ENCODE peak calls at places on chromosome 15, in eight cellular contexts. One of them, this sample, is unnamed.

GRCh38 chr15:44397869-44398268 is 29.6 kb upstream of the CTDSPL2 start:
- DNase-seq in retina: no peak
- DNase-seq in iris pigment epithelial cell: peak
- DNase-seq in OCI-M1: no peak
- DNase-seq in NCI-H1436 treated with DMSO at 0.1 percent for 48 hours: no peak
- DNase-seq in bronchial epithelial cell: no peak
- DNase-seq in activated CD4-positive, alpha-beta T cell treated with anti-CD3 and anti-CD28 coated beads for 24 hours: no peak
- DNase-seq in amniotic stem cell: no peak
- DNase-seq in this sample: no peak

GRCh38 chr15:37877851-37878577 is 56.4 kb upstream of the TMCO5A start:
- DNase-seq in bronchial epithelial cell: peak
- DNase-seq in amniotic stem cell: peak
- DNase-seq in NCI-H1436 treated with DMSO at 0.1 percent for 48 hours: no peak
- DNase-seq in iris pigment epithelial cell: peak
- DNase-seq in retina: no peak
- DNase-seq in OCI-M1: no peak
- DNase-seq in activated CD4-positive, alpha-beta T cell treated with anti-CD3 and anti-CD28 coated beads for 24 hours: no peak
- DNase-seq in this sample: no peak

GRCh38 chr15:65377105-65377975 is 462 bp downstream of the IGDCC3 start:
- DNase-seq in NCI-H1436 treated with DMSO at 0.1 percent for 48 hours: no peak
- DNase-seq in iris pigment epithelial cell: peak
- DNase-seq in retina: peak
- DNase-seq in OCI-M1: no peak
- DNase-seq in amniotic stem cell: no peak
- DNase-seq in bronchial epithelial cell: no peak
- DNase-seq in activated CD4-positive, alpha-beta T cell treated with anti-CD3 and anti-CD28 coated beads for 24 hours: no peak
- DNase-seq in this sample: peak

GRCh38 chr15:99430881-99431401 is 134.8 kb upstream of the MEF2A start:
- DNase-seq in activated CD4-positive, alpha-beta T cell treated with anti-CD3 and anti-CD28 coated beads for 24 hours: no peak
- DNase-seq in amniotic stem cell: no peak
- DNase-seq in NCI-H1436 treated with DMSO at 0.1 percent for 48 hours: no peak
- DNase-seq in OCI-M1: no peak
- DNase-seq in bronchial epithelial cell: no peak
- DNase-seq in iris pigment epithelial cell: no peak
- DNase-seq in retina: no peak
- DNase-seq in this sample: no peak

GRCh38 chr15:67048281-67049279 is 16.8 kb upstream of the SMAD3 start:
- DNase-seq in retina: no peak
- DNase-seq in NCI-H1436 treated with DMSO at 0.1 percent for 48 hours: no peak
- DNase-seq in amniotic stem cell: peak
- DNase-seq in OCI-M1: no peak
- DNase-seq in bronchial epithelial cell: peak
- DNase-seq in iris pigment epithelial cell: peak
- DNase-seq in activated CD4-positive, alpha-beta T cell treated with anti-CD3 and anti-CD28 coated beads for 24 hours: no peak
- DNase-seq in this sample: peak

GRCh38 chr15:74784854-74785715 is 3.2 kb downstream of the CSK start:
- DNase-seq in activated CD4-positive, alpha-beta T cell treated with anti-CD3 and anti-CD28 coated beads for 24 hours: no peak
- DNase-seq in amniotic stem cell: no peak
- DNase-seq in OCI-M1: no peak
- DNase-seq in retina: no peak
- DNase-seq in NCI-H1436 treated with DMSO at 0.1 percent for 48 hours: no peak
- DNase-seq in iris pigment epithelial cell: no peak
- DNase-seq in bronchial epithelial cell: no peak
- DNase-seq in this sample: no peak

GRCh38 chr15:101724675-101725005 is 367 bp upstream of the TARS3 start:
- DNase-seq in NCI-H1436 treated with DMSO at 0.1 percent for 48 hours: no peak
- DNase-seq in amniotic stem cell: no peak
- DNase-seq in bronchial epithelial cell: no peak
- DNase-seq in activated CD4-positive, alpha-beta T cell treated with anti-CD3 and anti-CD28 coated beads for 24 hours: no peak
- DNase-seq in retina: peak
- DNase-seq in iris pigment epithelial cell: no peak
- DNase-seq in OCI-M1: no peak
- DNase-seq in this sample: no peak

GRCh38 chr15:37109952-37110630 is 9.7 kb upstream of the MEIS2 start:
- DNase-seq in OCI-M1: no peak
- DNase-seq in NCI-H1436 treated with DMSO at 0.1 percent for 48 hours: no peak
- DNase-seq in activated CD4-positive, alpha-beta T cell treated with anti-CD3 and anti-CD28 coated beads for 24 hours: no peak
- DNase-seq in bronchial epithelial cell: peak
- DNase-seq in iris pigment epithelial cell: no peak
- DNase-seq in amniotic stem cell: no peak
- DNase-seq in retina: no peak
- DNase-seq in this sample: peak

GRCh38 chr15:84955089-84955848 is 26.4 kb upstream of the PDE8A start:
- DNase-seq in OCI-M1: peak
- DNase-seq in retina: peak
- DNase-seq in NCI-H1436 treated with DMSO at 0.1 percent for 48 hours: peak
- DNase-seq in iris pigment epithelial cell: peak
- DNase-seq in bronchial epithelial cell: peak
- DNase-seq in amniotic stem cell: no peak
- DNase-seq in activated CD4-positive, alpha-beta T cell treated with anti-CD3 and anti-CD28 coated beads for 24 hours: no peak
- DNase-seq in this sample: peak

GRCh38 chr15:63048986-63049665 is 6.6 kb downstream of the TPM1 start:
- DNase-seq in OCI-M1: peak
- DNase-seq in activated CD4-positive, alpha-beta T cell treated with anti-CD3 and anti-CD28 coated beads for 24 hours: no peak
- DNase-seq in amniotic stem cell: no peak
- DNase-seq in NCI-H1436 treated with DMSO at 0.1 percent for 48 hours: no peak
- DNase-seq in iris pigment epithelial cell: peak
- DNase-seq in retina: peak
- DNase-seq in bronchial epithelial cell: peak
- DNase-seq in this sample: peak

GRCh38 chr15:51736069-51736468 is 1.4 kb downstream of the LYSMD2 start:
- DNase-seq in activated CD4-positive, alpha-beta T cell treated with anti-CD3 and anti-CD28 coated beads for 24 hours: no peak
- DNase-seq in iris pigment epithelial cell: no peak
- DNase-seq in OCI-M1: peak
- DNase-seq in amniotic stem cell: no peak
- DNase-seq in retina: no peak
- DNase-seq in NCI-H1436 treated with DMSO at 0.1 percent for 48 hours: no peak
- DNase-seq in bronchial epithelial cell: peak
- DNase-seq in this sample: no peak

GRCh38 chr15:39770748-39771689 is 11.6 kb downstream of the FSIP1 start:
- DNase-seq in OCI-M1: no peak
- DNase-seq in retina: no peak
- DNase-seq in amniotic stem cell: peak
- DNase-seq in iris pigment epithelial cell: peak
- DNase-seq in NCI-H1436 treated with DMSO at 0.1 percent for 48 hours: no peak
- DNase-seq in activated CD4-positive, alpha-beta T cell treated with anti-CD3 and anti-CD28 coated beads for 24 hours: no peak
- DNase-seq in bronchial epithelial cell: no peak
- DNase-seq in this sample: peak

GRCh38 chr15:64334530-64334929 is 21.4 kb downstream of the CSNK1G1 start:
- DNase-seq in activated CD4-positive, alpha-beta T cell treated with anti-CD3 and anti-CD28 coated beads for 24 hours: no peak
- DNase-seq in amniotic stem cell: no peak
- DNase-seq in OCI-M1: no peak
- DNase-seq in bronchial epithelial cell: peak
- DNase-seq in retina: no peak
- DNase-seq in iris pigment epithelial cell: no peak
- DNase-seq in NCI-H1436 treated with DMSO at 0.1 percent for 48 hours: no peak
- DNase-seq in this sample: no peak

GRCh38 chr15:68100194-68100593 is 46.1 kb downstream of the PIAS1 start:
- DNase-seq in bronchial epithelial cell: no peak
- DNase-seq in iris pigment epithelial cell: no peak
- DNase-seq in amniotic stem cell: no peak
- DNase-seq in OCI-M1: no peak
- DNase-seq in activated CD4-positive, alpha-beta T cell treated with anti-CD3 and anti-CD28 coated beads for 24 hours: no peak
- DNase-seq in NCI-H1436 treated with DMSO at 0.1 percent for 48 hours: no peak
- DNase-seq in retina: no peak
- DNase-seq in this sample: no peak

GRCh38 chr15:46297766-46298165 is 662.9 kb downstream of the SQOR start:
- DNase-seq in iris pigment epithelial cell: no peak
- DNase-seq in NCI-H1436 treated with DMSO at 0.1 percent for 48 hours: no peak
- DNase-seq in amniotic stem cell: no peak
- DNase-seq in activated CD4-positive, alpha-beta T cell treated with anti-CD3 and anti-CD28 coated beads for 24 hours: no peak
- DNase-seq in OCI-M1: peak
- DNase-seq in bronchial epithelial cell: no peak
- DNase-seq in retina: no peak
- DNase-seq in this sample: no peak

GRCh38 chr15:78675617-78676360 is 34.8 kb upstream of the CHRNB4 start:
- DNase-seq in retina: no peak
- DNase-seq in bronchial epithelial cell: no peak
- DNase-seq in iris pigment epithelial cell: no peak
- DNase-seq in activated CD4-positive, alpha-beta T cell treated with anti-CD3 and anti-CD28 coated beads for 24 hours: no peak
- DNase-seq in OCI-M1: no peak
- DNase-seq in amniotic stem cell: no peak
- DNase-seq in NCI-H1436 treated with DMSO at 0.1 percent for 48 hours: no peak
- DNase-seq in this sample: no peak

GRCh38 chr15:69499521-69500201 is 47.0 kb downstream of the RPLP1 start:
- DNase-seq in OCI-M1: no peak
- DNase-seq in activated CD4-positive, alpha-beta T cell treated with anti-CD3 and anti-CD28 coated beads for 24 hours: no peak
- DNase-seq in iris pigment epithelial cell: no peak
- DNase-seq in retina: peak
- DNase-seq in amniotic stem cell: no peak
- DNase-seq in NCI-H1436 treated with DMSO at 0.1 percent for 48 hours: no peak
- DNase-seq in bronchial epithelial cell: no peak
- DNase-seq in this sample: no peak

GRCh38 chr15:90160781-90161727 is 40.1 kb upstream of the SEMA4B start:
- DNase-seq in OCI-M1: no peak
- DNase-seq in amniotic stem cell: no peak
- DNase-seq in NCI-H1436 treated with DMSO at 0.1 percent for 48 hours: no peak
- DNase-seq in retina: no peak
- DNase-seq in iris pigment epithelial cell: no peak
- DNase-seq in bronchial epithelial cell: peak
- DNase-seq in activated CD4-positive, alpha-beta T cell treated with anti-CD3 and anti-CD28 coated beads for 24 hours: no peak
- DNase-seq in this sample: no peak

GRCh38 chr15:33083232-33084006 is 111.1 kb downstream of the FMN1 start:
- DNase-seq in bronchial epithelial cell: peak
- DNase-seq in iris pigment epithelial cell: no peak
- DNase-seq in NCI-H1436 treated with DMSO at 0.1 percent for 48 hours: no peak
- DNase-seq in activated CD4-positive, alpha-beta T cell treated with anti-CD3 and anti-CD28 coated beads for 24 hours: no peak
- DNase-seq in OCI-M1: no peak
- DNase-seq in retina: no peak
- DNase-seq in amniotic stem cell: no peak
- DNase-seq in this sample: no peak

GRCh38 chr15:40343512-40343911 is 2.8 kb upstream of the CCDC9B start:
- DNase-seq in iris pigment epithelial cell: peak
- DNase-seq in retina: no peak
- DNase-seq in bronchial epithelial cell: peak
- DNase-seq in NCI-H1436 treated with DMSO at 0.1 percent for 48 hours: no peak
- DNase-seq in OCI-M1: no peak
- DNase-seq in activated CD4-positive, alpha-beta T cell treated with anti-CD3 and anti-CD28 coated beads for 24 hours: no peak
- DNase-seq in amniotic stem cell: peak
- DNase-seq in this sample: peak

GRCh38 chr15:38474155-38474757 is 20.3 kb downstream of the FAM98B start:
- DNase-seq in amniotic stem cell: no peak
- DNase-seq in activated CD4-positive, alpha-beta T cell treated with anti-CD3 and anti-CD28 coated beads for 24 hours: peak
- DNase-seq in iris pigment epithelial cell: peak
- DNase-seq in OCI-M1: peak
- DNase-seq in bronchial epithelial cell: peak
- DNase-seq in NCI-H1436 treated with DMSO at 0.1 percent for 48 hours: peak
- DNase-seq in retina: peak
- DNase-seq in this sample: no peak

GRCh38 chr15:45184562-45185041 is 3.2 kb downstream of the SHF start:
- DNase-seq in activated CD4-positive, alpha-beta T cell treated with anti-CD3 and anti-CD28 coated beads for 24 hours: no peak
- DNase-seq in amniotic stem cell: no peak
- DNase-seq in iris pigment epithelial cell: no peak
- DNase-seq in bronchial epithelial cell: no peak
- DNase-seq in OCI-M1: no peak
- DNase-seq in NCI-H1436 treated with DMSO at 0.1 percent for 48 hours: no peak
- DNase-seq in retina: peak
- DNase-seq in this sample: no peak

GRCh38 chr15:60005352-60006202 is 1.5 kb downstream of the FOXB1 start:
- DNase-seq in NCI-H1436 treated with DMSO at 0.1 percent for 48 hours: no peak
- DNase-seq in activated CD4-positive, alpha-beta T cell treated with anti-CD3 and anti-CD28 coated beads for 24 hours: no peak
- DNase-seq in bronchial epithelial cell: no peak
- DNase-seq in OCI-M1: no peak
- DNase-seq in retina: no peak
- DNase-seq in iris pigment epithelial cell: no peak
- DNase-seq in amniotic stem cell: no peak
- DNase-seq in this sample: no peak

GRCh38 chr15:40857601-40858351 is 13.9 kb downstream of the SPINT1 start:
- DNase-seq in NCI-H1436 treated with DMSO at 0.1 percent for 48 hours: peak
- DNase-seq in iris pigment epithelial cell: peak
- DNase-seq in amniotic stem cell: no peak
- DNase-seq in bronchial epithelial cell: peak
- DNase-seq in retina: peak
- DNase-seq in activated CD4-positive, alpha-beta T cell treated with anti-CD3 and anti-CD28 coated beads for 24 hours: peak
- DNase-seq in OCI-M1: peak
- DNase-seq in this sample: peak

GRCh38 chr15:22925875-22926274 is 54.3 kb downstream of the CYFIP1 start:
- DNase-seq in NCI-H1436 treated with DMSO at 0.1 percent for 48 hours: no peak
- DNase-seq in retina: no peak
- DNase-seq in activated CD4-positive, alpha-beta T cell treated with anti-CD3 and anti-CD28 coated beads for 24 hours: no peak
- DNase-seq in iris pigment epithelial cell: no peak
- DNase-seq in bronchial epithelial cell: no peak
- DNase-seq in amniotic stem cell: no peak
- DNase-seq in OCI-M1: no peak
- DNase-seq in this sample: no peak

GRCh38 chr15:62841269-62841628 is 201.3 kb upstream of the TPM1 start:
- DNase-seq in activated CD4-positive, alpha-beta T cell treated with anti-CD3 and anti-CD28 coated beads for 24 hours: no peak
- DNase-seq in amniotic stem cell: no peak
- DNase-seq in bronchial epithelial cell: no peak
- DNase-seq in iris pigment epithelial cell: no peak
- DNase-seq in NCI-H1436 treated with DMSO at 0.1 percent for 48 hours: no peak
- DNase-seq in OCI-M1: no peak
- DNase-seq in retina: no peak
- DNase-seq in this sample: no peak

GRCh38 chr15:99187886-99188285 is 61.5 kb downstream of the TTC23 start:
- DNase-seq in activated CD4-positive, alpha-beta T cell treated with anti-CD3 and anti-CD28 coated beads for 24 hours: no peak
- DNase-seq in bronchial epithelial cell: no peak
- DNase-seq in OCI-M1: no peak
- DNase-seq in amniotic stem cell: no peak
- DNase-seq in NCI-H1436 treated with DMSO at 0.1 percent for 48 hours: no peak
- DNase-seq in iris pigment epithelial cell: no peak
- DNase-seq in retina: no peak
- DNase-seq in this sample: no peak

GRCh38 chr15:43187544-43188155 is 2.4 kb downstream of the CCNDBP1 start:
- DNase-seq in bronchial epithelial cell: peak
- DNase-seq in amniotic stem cell: peak
- DNase-seq in iris pigment epithelial cell: peak
- DNase-seq in activated CD4-positive, alpha-beta T cell treated with anti-CD3 and anti-CD28 coated beads for 24 hours: no peak
- DNase-seq in OCI-M1: peak
- DNase-seq in NCI-H1436 treated with DMSO at 0.1 percent for 48 hours: no peak
- DNase-seq in retina: no peak
- DNase-seq in this sample: no peak

GRCh38 chr15:75809986-75810750 is 33.1 kb upstream of the UBE2Q2 start:
- DNase-seq in retina: no peak
- DNase-seq in amniotic stem cell: no peak
- DNase-seq in OCI-M1: peak
- DNase-seq in iris pigment epithelial cell: peak
- DNase-seq in bronchial epithelial cell: peak
- DNase-seq in activated CD4-positive, alpha-beta T cell treated with anti-CD3 and anti-CD28 coated beads for 24 hours: no peak
- DNase-seq in NCI-H1436 treated with DMSO at 0.1 percent for 48 hours: no peak
- DNase-seq in this sample: peak

GRCh38 chr15:34359416-34359815 is 7.6 kb downstream of the LPCAT4 start:
- DNase-seq in bronchial epithelial cell: peak
- DNase-seq in amniotic stem cell: no peak
- DNase-seq in OCI-M1: no peak
- DNase-seq in NCI-H1436 treated with DMSO at 0.1 percent for 48 hours: no peak
- DNase-seq in retina: no peak
- DNase-seq in activated CD4-positive, alpha-beta T cell treated with anti-CD3 and anti-CD28 coated beads for 24 hours: no peak
- DNase-seq in iris pigment epithelial cell: no peak
- DNase-seq in this sample: peak

GRCh38 chr15:80317389-80318169 is 65.6 kb upstream of the CTXND1 start:
- DNase-seq in amniotic stem cell: peak
- DNase-seq in retina: no peak
- DNase-seq in bronchial epithelial cell: peak
- DNase-seq in iris pigment epithelial cell: peak
- DNase-seq in activated CD4-positive, alpha-beta T cell treated with anti-CD3 and anti-CD28 coated beads for 24 hours: no peak
- DNase-seq in NCI-H1436 treated with DMSO at 0.1 percent for 48 hours: no peak
- DNase-seq in OCI-M1: peak
- DNase-seq in this sample: peak

GRCh38 chr15:67067161-67067853 is 1.9 kb downstream of the SMAD3 start:
- DNase-seq in retina: peak
- DNase-seq in NCI-H1436 treated with DMSO at 0.1 percent for 48 hours: no peak
- DNase-seq in amniotic stem cell: no peak
- DNase-seq in bronchial epithelial cell: no peak
- DNase-seq in iris pigment epithelial cell: peak
- DNase-seq in OCI-M1: no peak
- DNase-seq in activated CD4-positive, alpha-beta T cell treated with anti-CD3 and anti-CD28 coated beads for 24 hours: no peak
- DNase-seq in this sample: no peak

GRCh38 chr15:98775498-98776230 is 127.3 kb downstream of the IGF1R start:
- DNase-seq in activated CD4-positive, alpha-beta T cell treated with anti-CD3 and anti-CD28 coated beads for 24 hours: no peak
- DNase-seq in bronchial epithelial cell: no peak
- DNase-seq in NCI-H1436 treated with DMSO at 0.1 percent for 48 hours: no peak
- DNase-seq in amniotic stem cell: no peak
- DNase-seq in retina: no peak
- DNase-seq in OCI-M1: no peak
- DNase-seq in iris pigment epithelial cell: no peak
- DNase-seq in this sample: no peak

GRCh38 chr15:63928185-63928852 is 94.6 kb upstream of the HERC1 start:
- DNase-seq in NCI-H1436 treated with DMSO at 0.1 percent for 48 hours: no peak
- DNase-seq in bronchial epithelial cell: no peak
- DNase-seq in amniotic stem cell: no peak
- DNase-seq in iris pigment epithelial cell: no peak
- DNase-seq in retina: no peak
- DNase-seq in OCI-M1: no peak
- DNase-seq in activated CD4-positive, alpha-beta T cell treated with anti-CD3 and anti-CD28 coated beads for 24 hours: no peak
- DNase-seq in this sample: no peak